ENCODE peak calls at places on chromosomes 12 and 14, in six cellular contexts. One of them, this sample, is unnamed.
A peak's percentile ranks its signal among the peaks of the same experiment; 100 is the strongest.

GRCh38 chr12:5512585-5512970 is 80.7 kb downstream of the NTF3 start:
- DNase-seq in fibroblast of the aortic adventitia: no peak
- DNase-seq in lung: no peak
- DNase-seq in pancreas: no peak
- DNase-seq in GM13976: no peak
- DNase-seq in choroid plexus epithelial cell: no peak
- DNase-seq in this sample: no peak

GRCh38 chr14:89489796-89490506 is 72.9 kb upstream of the FOXN3 start:
- DNase-seq in choroid plexus epithelial cell: no peak
- DNase-seq in fibroblast of the aortic adventitia: peak; percentile 37
- DNase-seq in lung: no peak
- DNase-seq in pancreas: no peak
- DNase-seq in GM13976: no peak
- DNase-seq in this sample: no peak

GRCh38 chr12:22916241-22916640 is 291.3 kb downstream of the ETNK1 start:
- DNase-seq in pancreas: no peak
- DNase-seq in choroid plexus epithelial cell: no peak
- DNase-seq in fibroblast of the aortic adventitia: no peak
- DNase-seq in lung: no peak
- DNase-seq in GM13976: no peak
- DNase-seq in this sample: no peak

GRCh38 chr12:111664510-111664909 is 21.2 kb downstream of the BRAP start:
- DNase-seq in choroid plexus epithelial cell: no peak
- DNase-seq in GM13976: no peak
- DNase-seq in pancreas: no peak
- DNase-seq in lung: no peak
- DNase-seq in fibroblast of the aortic adventitia: no peak
- DNase-seq in this sample: no peak

GRCh38 chr14:67618617-67619063 is 1.1 kb upstream of the ARG2 start:
- DNase-seq in GM13976: peak; percentile 69
- DNase-seq in pancreas: peak; percentile 26
- DNase-seq in choroid plexus epithelial cell: peak; percentile 91
- DNase-seq in fibroblast of the aortic adventitia: peak; percentile 88
- DNase-seq in lung: no peak
- DNase-seq in this sample: no peak

GRCh38 chr12:85448031-85448430 is 168.0 kb downstream of the ALX1 start:
- DNase-seq in GM13976: no peak
- DNase-seq in pancreas: no peak
- DNase-seq in lung: no peak
- DNase-seq in choroid plexus epithelial cell: no peak
- DNase-seq in fibroblast of the aortic adventitia: no peak
- DNase-seq in this sample: no peak

GRCh38 chr12:108634225-108634795 is 616 bp upstream of the SELPLG start:
- DNase-seq in pancreas: no peak
- DNase-seq in choroid plexus epithelial cell: no peak
- DNase-seq in fibroblast of the aortic adventitia: no peak
- DNase-seq in GM13976: no peak
- DNase-seq in lung: peak; percentile 58
- DNase-seq in this sample: no peak

GRCh38 chr12:123078114-123078465 is 72.8 kb downstream of the PITPNM2 start:
- DNase-seq in lung: no peak
- DNase-seq in pancreas: no peak
- DNase-seq in choroid plexus epithelial cell: no peak
- DNase-seq in fibroblast of the aortic adventitia: no peak
- DNase-seq in GM13976: no peak
- DNase-seq in this sample: no peak

GRCh38 chr12:122981036-122981471 is 573 bp downstream of the ARL6IP4 start:
- DNase-seq in fibroblast of the aortic adventitia: peak; percentile 21
- DNase-seq in GM13976: no peak
- DNase-seq in lung: no peak
- DNase-seq in pancreas: no peak
- DNase-seq in choroid plexus epithelial cell: peak; percentile 33
- DNase-seq in this sample: no peak

GRCh38 chr14:76872796-76873432 is 46.7 kb downstream of the LRRC74A start:
- DNase-seq in lung: peak; percentile 56
- DNase-seq in GM13976: peak; percentile 84
- DNase-seq in pancreas: peak; percentile 67
- DNase-seq in fibroblast of the aortic adventitia: peak; percentile 60
- DNase-seq in choroid plexus epithelial cell: peak; percentile 60
- DNase-seq in this sample: peak; percentile 54

GRCh38 chr14:22978873-22979671 is 3.3 kb downstream of the AJUBA start:
- DNase-seq in fibroblast of the aortic adventitia: no peak
- DNase-seq in GM13976: no peak
- DNase-seq in choroid plexus epithelial cell: no peak
- DNase-seq in pancreas: no peak
- DNase-seq in lung: no peak
- DNase-seq in this sample: no peak

GRCh38 chr12:47302111-47302597 is 222.4 kb upstream of the AMIGO2 start:
- DNase-seq in pancreas: no peak
- DNase-seq in lung: no peak
- DNase-seq in GM13976: peak; percentile 41
- DNase-seq in choroid plexus epithelial cell: no peak
- DNase-seq in fibroblast of the aortic adventitia: no peak
- DNase-seq in this sample: no peak

GRCh38 chr12:63037721-63038120 is 102.8 kb upstream of the PPM1H start:
- DNase-seq in GM13976: no peak
- DNase-seq in fibroblast of the aortic adventitia: no peak
- DNase-seq in pancreas: no peak
- DNase-seq in lung: no peak
- DNase-seq in choroid plexus epithelial cell: no peak
- DNase-seq in this sample: no peak

GRCh38 chr12:43578782-43579181 is 26.8 kb upstream of the ADAMTS20 start:
- DNase-seq in fibroblast of the aortic adventitia: peak; percentile 1
- DNase-seq in pancreas: no peak
- DNase-seq in choroid plexus epithelial cell: peak; percentile 10
- DNase-seq in GM13976: no peak
- DNase-seq in lung: no peak
- DNase-seq in this sample: no peak

GRCh38 chr12:52865090-52865944 is 16.5 kb upstream of the KRT78 start:
- DNase-seq in lung: peak; percentile 78
- DNase-seq in pancreas: peak; percentile 83
- DNase-seq in GM13976: peak; percentile 68
- DNase-seq in choroid plexus epithelial cell: peak; percentile 77
- DNase-seq in fibroblast of the aortic adventitia: peak; percentile 76
- DNase-seq in this sample: peak; percentile 82

GRCh38 chr12:120771097-120771496 is 45.5 kb downstream of the ACADS start:
- DNase-seq in choroid plexus epithelial cell: peak; percentile 47
- DNase-seq in lung: no peak
- DNase-seq in pancreas: no peak
- DNase-seq in GM13976: no peak
- DNase-seq in fibroblast of the aortic adventitia: no peak
- DNase-seq in this sample: no peak

GRCh38 chr12:120774169-120774916 is 48.7 kb downstream of the ACADS start:
- DNase-seq in GM13976: no peak
- DNase-seq in choroid plexus epithelial cell: no peak
- DNase-seq in pancreas: no peak
- DNase-seq in lung: no peak
- DNase-seq in fibroblast of the aortic adventitia: no peak
- DNase-seq in this sample: no peak

GRCh38 chr12:120775862-120776552 is 50.4 kb downstream of the ACADS start:
- DNase-seq in GM13976: no peak
- DNase-seq in lung: no peak
- DNase-seq in fibroblast of the aortic adventitia: peak; percentile 16
- DNase-seq in pancreas: no peak
- DNase-seq in choroid plexus epithelial cell: peak; percentile 35
- DNase-seq in this sample: no peak
- TF ChIP-seq CTCF in GM13976: no peak
- TF ChIP-seq CTCF in lung: no peak
- TF ChIP-seq CTCF in fibroblast of the aortic adventitia: peak; percentile 26
- TF ChIP-seq CTCF in pancreas: peak; percentile 13
- TF ChIP-seq CTCF in choroid plexus epithelial cell: peak; percentile 23
- TF ChIP-seq CTCF in this sample: no peak

DNA sequence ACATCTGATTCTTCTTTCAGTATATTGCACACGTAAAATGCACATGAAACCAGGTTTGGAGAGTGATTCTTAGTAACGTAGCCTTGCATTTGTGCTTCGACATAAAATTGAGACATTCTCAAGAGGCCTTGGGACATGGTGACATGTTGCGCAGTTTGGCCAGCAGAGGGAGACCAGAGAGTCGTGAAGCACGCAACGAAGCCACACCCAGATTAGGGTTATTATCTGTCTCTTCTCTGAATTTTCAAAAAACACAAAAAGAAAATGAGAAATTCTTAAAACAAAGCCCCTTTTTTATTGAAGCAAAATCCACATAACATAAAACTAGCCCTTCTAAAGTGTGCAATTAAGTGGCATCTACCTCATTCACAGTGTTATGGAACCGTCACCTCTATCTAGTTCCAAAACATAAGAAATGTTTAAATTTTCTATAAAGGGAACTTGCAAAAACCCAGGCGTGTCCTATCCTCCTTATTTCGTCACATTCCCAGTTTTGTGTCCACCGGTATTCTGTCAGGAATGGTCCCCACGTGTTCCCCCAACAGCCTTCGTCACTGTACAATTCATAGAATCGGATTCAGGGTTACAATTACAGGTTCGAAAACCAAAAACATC is 108.8 kb upstream of the ATF7IP start:
- DNase-seq in pancreas: peak; percentile 67
- DNase-seq in choroid plexus epithelial cell: peak; percentile 94
- DNase-seq in fibroblast of the aortic adventitia: peak; percentile 92
- DNase-seq in lung: peak; percentile 78
- DNase-seq in GM13976: peak; percentile 54
- DNase-seq in this sample: peak; percentile 78
- TF ChIP-seq CTCF in pancreas: peak; percentile 60
- TF ChIP-seq CTCF in choroid plexus epithelial cell: peak; percentile 88
- TF ChIP-seq CTCF in fibroblast of the aortic adventitia: peak; percentile 85
- TF ChIP-seq CTCF in lung: peak; percentile 59
- TF ChIP-seq CTCF in GM13976: peak; percentile 46
- TF ChIP-seq CTCF in this sample: peak; percentile 67

GRCh38 chr12:131159660-131160059 is 206.0 kb downstream of the ADGRD1 start:
- DNase-seq in choroid plexus epithelial cell: no peak
- DNase-seq in lung: no peak
- DNase-seq in fibroblast of the aortic adventitia: no peak
- DNase-seq in pancreas: no peak
- DNase-seq in GM13976: no peak
- DNase-seq in this sample: no peak
- TF ChIP-seq CTCF in choroid plexus epithelial cell: no peak
- TF ChIP-seq CTCF in lung: no peak
- TF ChIP-seq CTCF in fibroblast of the aortic adventitia: no peak
- TF ChIP-seq CTCF in pancreas: no peak
- TF ChIP-seq CTCF in GM13976: no peak
- TF ChIP-seq CTCF in this sample: no peak

DNA sequence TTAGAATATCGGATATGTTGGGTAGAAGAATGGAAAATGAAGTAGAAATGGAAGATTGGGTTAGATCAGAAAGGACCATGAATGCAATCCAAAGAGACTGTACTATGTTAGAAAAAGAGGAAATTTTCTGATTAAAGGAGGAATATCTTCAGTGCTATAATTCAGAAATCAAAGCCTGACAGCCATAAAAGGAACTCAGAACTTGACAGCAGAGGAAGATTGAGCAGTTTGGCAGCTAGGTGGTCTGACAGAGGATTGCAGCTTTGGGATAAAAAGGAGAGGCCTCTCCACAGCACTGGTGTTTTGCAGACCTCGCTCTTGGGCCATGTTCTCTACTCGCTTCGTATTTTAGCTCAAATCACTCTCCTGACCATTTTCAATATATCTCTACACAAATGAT is 354.8 kb upstream of the SOX5 start:
- DNase-seq in pancreas: no peak
- DNase-seq in lung: no peak
- DNase-seq in fibroblast of the aortic adventitia: no peak
- DNase-seq in choroid plexus epithelial cell: no peak
- DNase-seq in GM13976: no peak
- DNase-seq in this sample: no peak
- TF ChIP-seq CTCF in pancreas: no peak
- TF ChIP-seq CTCF in lung: no peak
- TF ChIP-seq CTCF in fibroblast of the aortic adventitia: no peak
- TF ChIP-seq CTCF in choroid plexus epithelial cell: no peak
- TF ChIP-seq CTCF in GM13976: no peak
- TF ChIP-seq CTCF in this sample: no peak

DNA sequence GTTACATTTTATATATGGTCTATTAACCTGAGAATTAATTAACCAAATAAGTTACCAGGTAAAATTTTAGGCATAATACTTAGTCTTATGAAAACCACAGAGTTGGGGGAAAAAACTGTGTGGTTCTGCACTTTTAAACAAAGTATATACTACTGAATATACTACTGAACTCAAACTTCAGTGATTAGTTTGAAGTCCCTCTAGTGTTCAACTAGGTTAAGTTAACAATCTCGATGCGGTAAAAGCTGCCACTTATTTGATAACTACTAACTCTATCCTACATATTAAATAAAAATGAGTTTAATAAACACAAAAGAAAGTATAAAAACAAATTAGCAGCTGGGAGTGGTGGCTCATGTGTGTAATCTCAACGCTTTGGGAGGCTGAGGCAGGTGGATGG is 56.7 kb downstream of the MED13L start:
- DNase-seq in pancreas: no peak
- DNase-seq in choroid plexus epithelial cell: no peak
- DNase-seq in GM13976: no peak
- DNase-seq in fibroblast of the aortic adventitia: no peak
- DNase-seq in lung: no peak
- DNase-seq in this sample: no peak
- TF ChIP-seq CTCF in pancreas: no peak
- TF ChIP-seq CTCF in choroid plexus epithelial cell: no peak
- TF ChIP-seq CTCF in GM13976: no peak
- TF ChIP-seq CTCF in fibroblast of the aortic adventitia: no peak
- TF ChIP-seq CTCF in lung: no peak
- TF ChIP-seq CTCF in this sample: no peak